ENCODE peak calls at places on chromosomes 11 and 22, in ten cellular contexts. S is iPS-NIHi11; U is activated CD4-positive, alpha-beta T cell treated with anti-CD3 and anti-CD28 coated beads, Interleukin-2, amount 10 ng/mL, durations not matched to agents 7 days and 5 days; L is stimulated activated CD8-positive, alpha-beta memory T cell treated with anti-CD3 and anti-CD28 coated beads, Interleukin-4, amount 100 ng/mL, for 24 hours; N is stimulated activated CD4-positive, alpha-beta T cell treated with anti-CD3 and anti-CD28 coated beads, Interleukin-1b, Interleukin-23, amount 100 ng/mL, for 4 hours; J is SK-MEL-5; O is GM12865; K is activated naive CD4-positive, alpha-beta T cell; R is AG08395; B is iris pigment epithelial cell. X is an unnamed sample.

GRCh38 chr11:35752115-35752514 is 89.5 kb downstream of the TRIM44 start:
- DNase-seq in U (no peak), N (no peak), J (no peak), S (no peak), K (no peak), L (no peak), R (no peak), O (no peak), B (no peak), X (no peak)

GRCh38 chr22:42073568-42074152 is 388 bp upstream of the PHETA2 start:
- DNase-seq in N (no peak), J (no peak), L (no peak), B (no peak), K (no peak), U (no peak), O (no peak), R (no peak), S (no peak), X (no peak)

GRCh38 chr11:63901660-63902059 is 15.3 kb downstream of the RCOR2 start:
- DNase-seq in R (no peak), S (no peak), B (peak), N (no peak), K (no peak), L (no peak), O (peak), U (no peak), J (peak), X (no peak)

GRCh38 chr22:17928391-17928790 is 96.0 kb downstream of the MICAL3 start:
- DNase-seq in U (no peak), J (no peak), R (no peak), B (no peak), S (no peak), N (no peak), K (no peak), O (no peak), L (no peak), X (no peak)

GRCh38 chr11:128052912-128053641 is 534.3 kb downstream of the ETS1 start:
- DNase-seq in U (no peak), K (no peak), N (no peak), R (peak), B (peak), O (no peak), L (no peak), J (peak), S (no peak), X (peak)

GRCh38 chr22:17171313-17172171 is 12.5 kb upstream of the HDHD5 start:
- DNase-seq in O (peak), R (peak), B (peak), U (peak), K (peak), N (peak), L (peak), S (peak), J (peak), X (peak)

GRCh38 chr22:33163815-33164214 is 105.6 kb upstream of the SYN3 start:
- DNase-seq in J (no peak), S (no peak), R (no peak), B (no peak), N (no peak), O (no peak), K (no peak), U (no peak), L (no peak), X (no peak)

GRCh38 chr11:65884716-65885092 is 3.6 kb downstream of the FIBP start:
- DNase-seq in R (peak), U (peak), B (peak), L (peak), J (peak), O (peak), N (peak), S (peak), K (peak), X (peak)

GRCh38 chr22:22129387-22129786 is 115.2 kb upstream of the VPREB1 start:
- DNase-seq in L (no peak), N (no peak), K (no peak), J (no peak), S (no peak), B (no peak), U (no peak), R (no peak), O (no peak), X (no peak)

GRCh38 chr11:66268953-66269906 is 791 bp downstream of the RAB1B start:
- DNase-seq in B (peak), K (no peak), L (no peak), R (peak), J (peak), N (no peak), U (no peak), S (peak), O (peak), X (peak)

GRCh38 chr11:127338380-127339259 is 338.1 kb upstream of the KIRREL3 start:
- DNase-seq in U (no peak), N (no peak), B (no peak), S (peak), L (no peak), J (no peak), K (no peak), R (no peak), O (no peak), X (no peak)

GRCh38 chr11:7651140-7651551 is 22.2 kb downstream of the CYB5R2 start:
- DNase-seq in B (peak), J (peak), O (no peak), R (peak), U (no peak), N (no peak), S (no peak), K (no peak), L (no peak), X (no peak)

GRCh38 chr22:25392584-25392983 is 171.9 kb upstream of the GRK3 start:
- DNase-seq in U (no peak), N (no peak), S (no peak), R (no peak), L (no peak), K (no peak), J (no peak), O (no peak), B (no peak), X (no peak)

GRCh38 chr11:44903518-44903917 is 47.2 kb downstream of the TP53I11 start:
- DNase-seq in B (no peak), S (no peak), L (no peak), N (no peak), O (no peak), J (no peak), R (no peak), K (no peak), U (no peak), X (no peak)

GRCh38 chr22:27347951-27348350 is 453.6 kb downstream of the MN1 start:
- DNase-seq in S (no peak), B (peak), L (no peak), J (no peak), U (no peak), N (no peak), R (no peak), K (no peak), O (no peak), X (no peak)

GRCh38 chr11:118820412-118821357 is 29.7 kb upstream of the DDX6 start:
- DNase-seq in U (no peak), S (peak), B (no peak), O (peak), N (no peak), J (no peak), R (no peak), L (no peak), K (no peak), X (no peak)

GRCh38 chr11:19419021-19419750 is 178.4 kb upstream of the E2F8 start:
- DNase-seq in N (no peak), L (no peak), J (no peak), R (peak), O (no peak), S (no peak), B (peak), U (no peak), K (no peak), X (no peak)

GRCh38 chr22:33099593-33099992 is 41.4 kb upstream of the SYN3 start:
- DNase-seq in O (no peak), B (no peak), S (no peak), U (no peak), N (no peak), J (no peak), R (no peak), L (no peak), K (no peak), X (no peak)

GRCh38 chr11:60170566-60170965 is 12.3 kb downstream of the MS4A6A start:
- DNase-seq in K (no peak), O (no peak), J (peak), N (no peak), S (no peak), R (no peak), B (no peak), L (no peak), U (no peak), X (no peak)

GRCh38 chr11:65434057-65434666 is 11.6 kb downstream of the NEAT1 start:
- DNase-seq in N (no peak), R (no peak), L (no peak), O (no peak), S (no peak), U (no peak), K (no peak), J (peak), B (peak), X (no peak)

GRCh38 chr11:1676254-1676740 is 20.7 kb upstream of the KRTAP5-6 start:
- DNase-seq in U (no peak), K (no peak), N (no peak), L (no peak), B (no peak), S (no peak), R (no peak), O (no peak), J (no peak), X (no peak)

GRCh38 chr11:8247312-8247711 is 16.4 kb downstream of the LMO1 start:
- DNase-seq in O (peak), N (peak), J (peak), L (no peak), K (no peak), R (no peak), U (peak), B (no peak), S (no peak), X (no peak)

GRCh38 chr11:33753304-33753703 is 17.1 kb upstream of the CD59 start:
- DNase-seq in O (peak), K (no peak), B (peak), L (no peak), R (peak), S (no peak), J (no peak), U (no peak), N (no peak), X (no peak)

GRCh38 chr11:76756341-76756771 is 26.8 kb upstream of the TSKU start:
- DNase-seq in N (no peak), R (no peak), S (no peak), B (no peak), L (no peak), O (no peak), J (no peak), U (no peak), K (no peak), X (no peak)

GRCh38 chr11:3049430-3050243 is 7.6 kb downstream of the CARS1 start:
- DNase-seq in U (peak), B (peak), K (no peak), N (peak), R (peak), L (peak), S (peak), O (peak), J (peak), X (peak)